ENCODE peak calls at places on chromosomes 13 and 19, in four cellular contexts. W is activated gamma-delta T cell treated with anti-CD3 and anti-CD28 coated beads, Interleukin-2, amount 50 U/mL, for 16 hours; V is stimulated activated naive B cell treated with anti-CD40 and anti-IgM and Interleukin-4, amounts not matched to agents 10 μg/mL and 1 μg/mL and 100 μg/mL, for 72 hours; Y is AG04449. L is an unnamed sample.

GRCh38 chr13:53005631-53006030 is 23.0 kb upstream of the OLFM4 start:
- DNase-seq in V (no peak), Y (no peak), W (no peak), L (no peak)

GRCh38 chr13:113010510-113010865 is 41.5 kb downstream of the MCF2L start:
- DNase-seq in V (no peak), W (no peak), Y (no peak), L (no peak)

GRCh38 chr19:47056416-47056815 is 8.0 kb upstream of the TMEM160 start:
- DNase-seq in W (no peak), Y (no peak), V (no peak), L (no peak)

GRCh38 chr19:12946092-12946845 is 607 bp downstream of the RAD23A start:
- DNase-seq in W (no peak), Y (no peak), V (peak), L (peak)

GRCh38 chr13:47621931-47622330 is 379.1 kb downstream of the SUCLA2 start:
- DNase-seq in W (no peak), V (no peak), Y (no peak), L (no peak)

GRCh38 chr19:38856813-38857212 is 7.0 kb upstream of the HNRNPL start:
- DNase-seq in V (no peak), Y (no peak), W (no peak), L (no peak)

GRCh38 chr19:4910594-4911273 is 1.4 kb downstream of the UHRF1 start:
- DNase-seq in V (no peak), Y (no peak), W (no peak), L (no peak)

GRCh38 chr13:41137951-41138350 is 5.3 kb upstream of the KBTBD6 start:
- DNase-seq in V (no peak), W (no peak), Y (no peak), L (no peak)

GRCh38 chr13:99442273-99442895 is 58.9 kb upstream of the TM9SF2 start:
- DNase-seq in Y (no peak), V (peak), W (peak), L (no peak)

GRCh38 chr19:36203293-36203692 is 11.2 kb downstream of the ZNF565 start:
- DNase-seq in V (no peak), W (no peak), Y (no peak), L (no peak)

GRCh38 chr13:29594310-29594709 is 1.2 kb downstream of the SLC7A1 start:
- DNase-seq in V (peak), W (peak), Y (peak), L (peak)

GRCh38 chr19:16778796-16779411 is 50.3 kb upstream of the SIN3B start:
- DNase-seq in W (no peak), V (peak), Y (no peak), L (no peak)

GRCh38 chr13:52348983-52349780 is 56.8 kb downstream of the THSD1 start:
- DNase-seq in V (no peak), W (no peak), Y (no peak), L (no peak)

L was measured in T-helper 22 cell.